ENCODE peak calls at places on chromosome 21, in seven cellular contexts. B is GM13976, P is hepatocyte, Z is kidney, G is AG04449, X is BE2C, I is PC-9. Y is an unnamed sample.

GRCh38 chr21:34367320-34367935 is 3.6 kb downstream of the KCNE2 start:
- DNase-seq in B (peak; percentile 44), P (peak; percentile 90), Z (no peak), G (peak; percentile 60), X (peak; percentile 63), I (peak; percentile 57), Y (peak; percentile 47)

GRCh38 chr21:44956356-44957046 is 16.7 kb downstream of the SLX9 start:
- DNase-seq in B (no peak), P (no peak), Z (peak; percentile 51), G (no peak), X (no peak), I (no peak), Y (no peak)

GRCh38 chr21:44420416-44421205 is 34.7 kb upstream of the LRRC3 start:
- DNase-seq in B (no peak), P (no peak), Z (peak; percentile 29), G (no peak), X (no peak), I (no peak), Y (no peak)

GRCh38 chr21:38326429-38326828 is 69.6 kb downstream of the KCNJ15 start:
- DNase-seq in B (no peak), P (no peak), Z (no peak), G (no peak), X (no peak), I (no peak), Y (no peak)

GRCh38 chr21:38234395-38235142 is 22.2 kb upstream of the KCNJ15 start:
- DNase-seq in B (no peak), P (peak; percentile 50), Z (no peak), G (no peak), X (no peak), I (peak; percentile 4), Y (peak; percentile 70)

GRCh38 chr21:20445971-20446370 is 552.2 kb upstream of the NCAM2 start:
- DNase-seq in B (no peak), P (no peak), Z (no peak), G (no peak), X (no peak), I (no peak), Y (no peak)

GRCh38 chr21:46124083-46124925 is 26.4 kb downstream of the COL6A2 start:
- DNase-seq in B (no peak), P (no peak), Z (peak; percentile 75), G (no peak), X (no peak), I (no peak), Y (no peak)

GRCh38 chr21:35116777-35117176 is 67.7 kb upstream of the RUNX1 start:
- DNase-seq in B (no peak), P (no peak), Z (no peak), G (no peak), X (no peak), I (no peak), Y (no peak)

GRCh38 chr21:38598413-38598812 is 100.1 kb upstream of the ERG start:
- DNase-seq in B (no peak), P (no peak), Z (no peak), G (no peak), X (no peak), I (no peak), Y (no peak)

GRCh38 chr21:16536661-16537359 is 807.0 kb downstream of the USP25 start:
- DNase-seq in B (no peak), P (no peak), Z (no peak), G (no peak), X (no peak), I (no peak), Y (no peak)

GRCh38 chr21:45536301-45537081 is 5.7 kb downstream of the SLC19A1 start:
- DNase-seq in B (no peak), P (no peak), Z (peak; percentile 66), G (no peak), X (peak; percentile 7), I (no peak), Y (no peak)

GRCh38 chr21:27802816-27803475 is 836.1 kb upstream of the ADAMTS5 start:
- DNase-seq in B (peak; percentile 20), P (peak; percentile 60), Z (no peak), G (no peak), X (peak; percentile 60), I (no peak), Y (peak; percentile 53)

GRCh38 chr21:44574457-44575306 is 1.2 kb downstream of the KRTAP10-4 start:
- DNase-seq in B (no peak), P (peak; percentile 67), Z (no peak), G (no peak), X (no peak), I (no peak), Y (peak; percentile 34)

GRCh38 chr21:41433566-41433965 is 7.5 kb downstream of the MX1 start:
- DNase-seq in B (no peak), P (no peak), Z (no peak), G (no peak), X (no peak), I (no peak), Y (no peak)
- TF ChIP-seq CTCF in B (no peak), P (no peak), Z (no peak), G (no peak), X (no peak), I (no peak), Y (no peak)

GRCh38 chr21:42411891-42412635 is 8.4 kb downstream of the UBASH3A start:
- DNase-seq in B (no peak), P (no peak), Z (no peak), G (no peak), X (no peak), I (no peak), Y (no peak)
- TF ChIP-seq CTCF in B (no peak), P (no peak), Z (no peak), G (no peak), X (no peak), I (no peak), Y (no peak)

DNA sequence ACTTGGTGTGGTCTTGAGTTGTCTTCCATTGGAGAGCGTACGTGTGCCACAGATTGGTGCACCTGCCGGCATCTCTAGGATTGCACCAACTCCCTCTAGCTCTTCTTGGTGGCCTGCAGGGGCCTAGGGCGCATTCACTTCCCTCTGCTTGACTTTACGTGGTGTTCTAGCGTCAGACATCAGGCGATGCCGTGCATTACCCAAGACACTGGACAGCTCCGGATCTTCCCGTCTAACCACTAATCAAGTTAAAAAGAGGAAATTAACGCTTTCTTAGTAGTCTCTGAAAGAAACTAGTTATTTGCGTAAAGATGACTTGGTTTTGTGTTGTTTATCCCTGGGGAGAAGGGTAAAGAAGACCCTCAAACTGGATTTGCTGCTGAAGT is 510 bp upstream of the IL10RB start:
- DNase-seq in B (peak; percentile 62), P (peak; percentile 56), Z (peak; percentile 78), G (no peak), X (no peak), I (no peak), Y (no peak)
- TF ChIP-seq CTCF in B (peak; percentile 3), P (no peak), Z (no peak), G (no peak), X (no peak), I (no peak), Y (no peak)

DNA sequence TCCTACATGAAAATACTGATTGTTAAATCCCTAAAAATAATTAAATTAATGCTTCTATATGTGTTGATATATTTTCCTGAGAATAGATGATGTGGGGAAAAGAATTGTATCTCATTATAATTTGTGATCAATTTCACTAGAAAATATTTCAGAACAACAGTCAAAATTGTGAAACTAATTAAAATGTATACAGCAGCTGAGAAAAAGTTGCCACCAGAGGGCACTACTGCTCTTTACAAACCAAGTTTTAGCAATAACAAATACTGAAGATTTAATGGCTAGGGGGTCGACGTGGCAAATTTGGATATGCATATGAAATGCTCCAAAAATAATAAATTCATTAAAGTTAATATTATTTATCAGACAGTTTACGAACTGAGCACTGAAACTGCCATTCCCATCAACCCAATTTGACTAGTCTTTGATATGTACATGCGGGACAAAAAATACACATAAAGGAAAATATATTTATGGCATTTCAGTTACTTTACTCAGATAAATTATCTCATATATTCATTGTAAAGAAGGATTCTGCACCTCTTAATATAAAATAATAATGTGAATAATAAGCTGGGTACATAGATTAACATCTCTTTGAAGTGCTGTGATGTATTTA is 96.3 kb upstream of the TMPRSS15 start:
- DNase-seq in B (no peak), P (peak; percentile 77), Z (no peak), G (no peak), X (peak; percentile 75), I (peak; percentile 4), Y (peak; percentile 8)
- TF ChIP-seq CTCF in B (peak; percentile 43), P (peak; percentile 94), Z (peak; percentile 37), G (peak; percentile 50), X (peak; percentile 80), I (peak; percentile 81), Y (peak; percentile 45)

GRCh38 chr21:18387994-18388393 is 15.6 kb downstream of the TMPRSS15 start:
- DNase-seq in B (no peak), P (no peak), Z (no peak), G (no peak), X (no peak), I (no peak), Y (no peak)
- TF ChIP-seq CTCF in B (no peak), P (peak; percentile 23), Z (no peak), G (no peak), X (peak; percentile 41), I (no peak), Y (no peak)

GRCh38 chr21:15219866-15220265 is 155.1 kb upstream of the NRIP1 start:
- DNase-seq in B (no peak), P (no peak), Z (no peak), G (no peak), X (no peak), I (no peak), Y (peak; percentile 5)

GRCh38 chr21:15222711-15223110 is 157.9 kb upstream of the NRIP1 start:
- DNase-seq in B (no peak), P (no peak), Z (no peak), G (no peak), X (no peak), I (no peak), Y (no peak)

GRCh38 chr21:15224346-15225086 is 159.7 kb upstream of the NRIP1 start:
- DNase-seq in B (no peak), P (no peak), Z (no peak), G (peak; percentile 0), X (no peak), I (peak; percentile 28), Y (peak; percentile 20)

GRCh38 chr21:15221799-15222386 is 157.1 kb upstream of the NRIP1 start:
- DNase-seq in B (no peak), P (peak; percentile 48), Z (no peak), G (no peak), X (peak; percentile 63), I (peak; percentile 21), Y (peak; percentile 6)
- TF ChIP-seq CTCF in B (no peak), P (no peak), Z (no peak), G (no peak), X (no peak), I (no peak), Y (no peak)

GRCh38 chr21:15241997-15242767 is 177.4 kb upstream of the NRIP1 start:
- DNase-seq in B (no peak), P (no peak), Z (no peak), G (no peak), X (no peak), I (no peak), Y (no peak)
- TF ChIP-seq CTCF in B (no peak), P (no peak), Z (no peak), G (no peak), X (no peak), I (no peak), Y (no peak)

GRCh38 chr21:40719615-40720014 is 127.3 kb downstream of the DSCAM start:
- DNase-seq in B (no peak), P (no peak), Z (no peak), G (no peak), X (no peak), I (no peak), Y (no peak)
- TF ChIP-seq CTCF in B (no peak), P (no peak), Z (no peak), G (no peak), X (no peak), I (no peak), Y (no peak)

GRCh38 chr21:43005635-43006034 is 31.3 kb downstream of the PKNOX1 start:
- DNase-seq in B (no peak), P (no peak), Z (no peak), G (no peak), X (no peak), I (no peak), Y (no peak)
- TF ChIP-seq CTCF in B (no peak), P (no peak), Z (no peak), G (no peak), X (no peak), I (no peak), Y (no peak)